ENCODE peak calls at places on chromosomes 5 and 9, in seven cellular contexts. I is fibroblast of lung, A is SK-N-SH, D is hepatocyte, U is H9, S is GM12878, M is IMR-90. E is an unnamed sample.

GRCh38 chr9:38046669-38047300 is 22.2 kb downstream of the SHB start:
- DNase-seq in M (peak; percentile 69), U (peak; percentile 49), I (peak; percentile 89), D (peak; percentile 46), A (no peak), S (no peak), E (no peak)

GRCh38 chr5:77210091-77211012 is at the start of gene PDE8B:
- DNase-seq in D (peak; percentile 35), M (no peak), S (no peak), I (no peak), U (peak; percentile 45), A (peak; percentile 81), E (peak; percentile 24)

GRCh38 chr9:120925535-120926396 is 830 bp downstream of the TRAF1 start:
- DNase-seq in U (no peak), A (no peak), I (peak; percentile 93), S (peak; percentile 86), D (peak; percentile 56), M (peak; percentile 99), E (no peak)

GRCh38 chr9:125428515-125429467 is 167.2 kb downstream of the GAPVD1 start:
- DNase-seq in A (peak; percentile 82), U (no peak), I (no peak), D (no peak), S (no peak), M (no peak), E (no peak)

GRCh38 chr5:20000416-20000815 is 12.4 kb upstream of the CDH18 start:
- DNase-seq in A (no peak), I (peak; percentile 60), S (no peak), M (no peak), U (no peak), D (no peak), E (no peak)

GRCh38 chr5:129971684-129972083 is 67.4 kb downstream of the CHSY3 start:
- DNase-seq in D (no peak), I (no peak), U (no peak), M (no peak), A (no peak), S (no peak), E (no peak)

GRCh38 chr5:107805819-107806218 is 135.1 kb upstream of the EFNA5 start:
- DNase-seq in M (no peak), I (no peak), S (no peak), A (no peak), U (no peak), D (no peak), E (no peak)

GRCh38 chr9:138003485-138004190 is 126.1 kb downstream of the CACNA1B start:
- DNase-seq in A (no peak), S (no peak), D (peak; percentile 1), M (no peak), U (no peak), I (no peak), E (no peak)

GRCh38 chr5:98428806-98429205 is 344.7 kb upstream of the RGMB start:
- DNase-seq in I (peak; percentile 74), D (no peak), A (no peak), M (peak; percentile 54), U (no peak), S (peak; percentile 8), E (no peak)

GRCh38 chr9:84932915-84933527 is 263.5 kb downstream of the NTRK2 start:
- DNase-seq in A (no peak), U (peak; percentile 36), I (peak; percentile 15), S (no peak), D (no peak), M (no peak), E (no peak)

GRCh38 chr5:69367697-69368279 is 1.5 kb downstream of the AK6 start:
- DNase-seq in A (no peak), S (no peak), I (no peak), M (no peak), U (no peak), D (no peak), E (no peak)

GRCh38 chr9:36135791-36136276 is 699 bp upstream of the GLIPR2 start:
- DNase-seq in A (no peak), M (no peak), D (no peak), I (no peak), U (peak; percentile 57), S (no peak), E (no peak)

GRCh38 chr9:129908846-129909245 is 73.6 kb downstream of the USP20 start:
- DNase-seq in D (no peak), A (no peak), I (no peak), S (no peak), M (no peak), U (no peak), E (no peak)

GRCh38 chr5:38396766-38397165 is 138.4 kb downstream of the EGFLAM start:
- DNase-seq in U (no peak), M (no peak), S (no peak), A (no peak), D (no peak), I (no peak), E (no peak)

GRCh38 chr9:32928145-32928763 is 73.2 kb downstream of the APTX start:
- DNase-seq in I (no peak), M (peak; percentile 9), D (peak; percentile 32), U (no peak), S (no peak), A (no peak), E (no peak)

GRCh38 chr9:134650431-134651190 is 9.0 kb downstream of the COL5A1 start:
- DNase-seq in I (no peak), M (no peak), A (no peak), D (no peak), S (no peak), U (no peak), E (no peak)

GRCh38 chr9:38423939-38424843 is at the start of gene IGFBPL1:
- DNase-seq in D (peak; percentile 58), U (peak; percentile 61), I (peak; percentile 35), M (no peak), S (no peak), A (peak; percentile 89), E (no peak)

GRCh38 chr5:173317852-173318251 is 10.4 kb downstream of the STC2 start:
- DNase-seq in U (no peak), M (no peak), S (no peak), I (no peak), D (no peak), A (no peak), E (no peak)

GRCh38 chr5:54656261-54656728 is 138.7 kb downstream of the SNX18 start:
- DNase-seq in A (no peak), I (peak; percentile 70), M (no peak), S (no peak), U (no peak), D (no peak), E (no peak)

DNA sequence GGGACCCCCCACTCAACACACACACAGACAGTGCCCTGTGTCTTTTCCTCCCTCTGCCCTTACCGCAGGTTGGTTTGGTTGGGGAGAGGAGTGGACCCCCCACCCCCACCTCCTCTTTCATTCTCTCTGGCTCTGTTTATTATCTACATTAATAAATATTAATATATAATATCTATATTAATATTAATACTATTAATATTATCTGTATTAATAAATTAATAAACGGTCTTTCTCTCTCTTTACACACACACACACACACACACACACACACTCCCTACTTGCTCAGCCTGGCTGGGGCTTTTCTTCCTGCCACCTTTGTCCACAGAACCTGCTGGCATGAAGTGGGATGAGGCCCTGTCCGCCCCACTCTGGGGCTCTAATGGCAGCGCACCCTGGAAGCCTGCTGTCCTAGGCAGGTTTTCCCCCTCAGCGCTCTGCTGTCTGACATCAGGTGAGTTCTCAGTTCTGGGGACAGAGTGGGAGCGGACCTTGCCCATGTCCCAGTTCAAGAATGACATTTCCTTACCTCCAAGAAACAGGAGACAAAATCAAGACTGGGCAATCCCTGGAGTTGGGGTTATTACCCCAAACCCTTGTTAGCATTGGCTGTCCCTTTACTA is 10.5 kb upstream of the SMIM32 start:
- DNase-seq in A (no peak), M (no peak), U (no peak), I (no peak), D (no peak), S (no peak), E (no peak)
- H3K4me2 ChIP-seq in A (no peak overlapping the region), M (no peak overlapping the region), U (peak overlapping the region; percentile 40), I (no peak overlapping the region), D (no peak overlapping the region), S (no peak overlapping the region), E (no peak overlapping the region)

DNA sequence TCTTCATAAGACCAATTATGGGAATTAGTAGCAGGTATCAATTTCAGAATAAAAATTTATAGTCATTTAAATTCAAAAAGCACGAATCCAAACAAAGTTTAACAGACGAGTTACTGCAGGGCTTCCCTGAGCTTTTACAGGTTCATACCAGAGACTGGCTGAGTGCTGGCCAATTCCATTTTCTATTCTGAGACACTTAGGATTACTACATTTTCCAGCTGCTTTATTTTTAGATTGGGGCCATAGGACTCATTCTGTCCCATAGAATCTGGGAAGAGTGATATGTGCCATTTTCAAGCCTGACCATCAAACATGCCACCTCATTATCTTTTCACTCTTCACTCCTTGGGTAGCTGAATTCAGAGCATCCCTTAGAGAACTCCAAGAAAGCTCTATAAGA is 410.7 kb downstream of the DNAH5 start:
- DNase-seq in A (no peak), D (no peak), I (no peak), S (no peak), M (no peak), U (no peak), E (no peak)
- H3K9me3 ChIP-seq in A (no peaks in the 10 kb centered on the region), D (no peaks in the 10 kb centered on the region), I (no peaks in the 10 kb centered on the region), S (no peaks in the 10 kb centered on the region), M (no peaks in the 10 kb centered on the region), U (no peaks in the 10 kb centered on the region), E (no peaks in the 10 kb centered on the region)

DNA sequence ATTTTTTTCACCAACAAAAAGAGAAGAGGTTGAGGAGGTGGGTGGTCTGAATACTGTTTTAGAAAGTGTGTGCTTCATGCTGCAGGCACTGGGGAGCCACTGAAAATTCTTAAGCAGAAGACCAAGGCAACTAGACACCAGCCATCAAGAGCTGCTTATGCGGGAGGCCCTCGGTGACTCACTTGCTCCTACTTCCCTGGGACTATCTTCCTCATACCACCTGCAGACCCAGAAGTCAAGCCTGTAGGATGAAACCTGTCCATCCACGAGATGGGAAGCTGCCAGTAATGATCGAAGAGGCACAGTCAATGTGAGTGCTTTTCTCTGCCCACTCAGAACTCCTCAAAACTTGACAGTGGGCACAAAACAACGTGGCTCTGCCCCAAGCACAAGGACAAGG is 125.8 kb upstream of the SLC44A1 start:
- DNase-seq in U (no peak), S (no peak), M (no peak), A (no peak), I (peak; percentile 49), D (no peak), E (no peak)
- H2AFZ ChIP-seq in U (no peak overlapping the region), S (no peak overlapping the region), M (peak overlapping the region; percentile 1), A (no peak overlapping the region), I (no peak overlapping the region), D (no peak overlapping the region), E (no peak overlapping the region)

DNA sequence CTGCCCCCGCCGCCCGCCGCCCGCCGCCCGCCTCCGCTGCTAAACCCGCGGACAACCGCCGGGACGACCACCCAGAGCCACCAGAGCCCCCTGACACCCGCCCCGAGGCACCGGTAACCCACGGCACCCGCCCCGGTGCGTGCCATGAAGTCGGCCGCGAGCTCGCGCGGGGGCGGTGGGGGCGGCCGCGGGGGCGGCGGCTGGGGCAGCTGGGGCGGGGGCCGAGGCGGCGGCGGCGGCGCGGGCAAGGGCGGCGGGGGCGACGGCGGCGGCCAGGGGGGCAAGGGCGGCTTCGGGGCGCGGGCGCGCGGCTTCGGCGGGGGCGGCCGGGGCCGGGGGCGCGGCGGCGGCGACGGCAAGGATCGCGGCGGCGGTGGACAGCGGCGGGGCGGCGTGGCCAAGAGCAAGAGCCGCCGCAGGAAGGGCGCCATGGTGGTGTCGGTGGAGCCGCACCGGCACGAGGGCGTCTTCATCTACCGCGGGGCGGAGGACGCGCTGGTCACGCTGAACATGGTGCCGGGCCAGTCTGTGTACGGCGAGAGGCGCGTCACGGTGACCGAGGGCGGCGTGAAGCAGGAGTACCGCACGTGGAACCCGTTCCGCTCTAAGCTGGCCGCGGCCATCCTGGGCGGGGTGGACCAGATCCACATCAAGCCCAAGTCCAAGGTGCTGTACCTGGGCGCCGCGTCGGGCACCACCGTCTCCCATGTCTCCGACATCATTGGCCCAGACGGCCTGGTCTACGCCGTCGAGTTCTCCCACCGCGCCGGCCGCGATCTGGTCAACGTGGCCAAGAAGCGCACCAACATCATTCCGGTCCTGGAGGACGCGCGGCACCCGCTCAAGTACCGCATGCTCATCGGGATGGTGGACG is 493 bp downstream of the FBLL1 start:
- DNase-seq in U (peak; percentile 43), A (peak; percentile 80), M (no peak), D (peak; percentile 18), I (peak; percentile 25), S (no peak), E (no peak)
- H3K4me2 ChIP-seq in U (peak overlapping the region; percentile 76), A (peak overlapping the region; percentile 69), M (peak overlapping the region; percentile 84), D (peak overlapping the region; percentile 91), I (no peak overlapping the region), S (no peak overlapping the region), E (no peak overlapping the region)